ENCODE peak calls at places on chromosome 4, in four cellular contexts. D is heart right ventricle, Y is fibroblast of pulmonary artery, V is AG09319. C is an unnamed sample.

GRCh38 chr4:124265701-124266100 is 446.8 kb downstream of the ANKRD50 start:
- DNase-seq in D (no peak), Y (peak), V (no peak), C (no peak)

GRCh38 chr4:118280501-118281218 is 72.1 kb downstream of the PRSS12 start:
- DNase-seq in D (peak), V (peak), Y (peak), C (peak)

GRCh38 chr4:74623041-74623440 is 171.3 kb downstream of the BTC start:
- DNase-seq in D (no peak), Y (peak), V (no peak), C (no peak)

GRCh38 chr4:148090029-148090428 is 352.2 kb downstream of the NR3C2 start:
- DNase-seq in D (no peak), V (no peak), Y (no peak), C (no peak)

GRCh38 chr4:147987252-147987651 is 255.4 kb downstream of the ARHGAP10 start:
- DNase-seq in V (no peak), D (no peak), Y (no peak), C (no peak)

GRCh38 chr4:105698607-105699006 is 9.9 kb downstream of the INTS12 start:
- DNase-seq in V (no peak), Y (no peak), D (no peak), C (no peak)

GRCh38 chr4:5050520-5050955 is 742 bp upstream of the STK32B start:
- DNase-seq in V (peak), Y (peak), D (peak), C (peak)

GRCh38 chr4:165921546-165921945 is 48.5 kb downstream of the TLL1 start:
- DNase-seq in V (no peak), Y (no peak), D (no peak), C (no peak)

GRCh38 chr4:8157496-8157895 is 1.1 kb downstream of the ABLIM2 start:
- DNase-seq in D (peak), Y (peak), V (no peak), C (no peak)

GRCh38 chr4:1201851-1202525 is 29.6 kb upstream of the SPON2 start:
- DNase-seq in V (no peak), Y (peak), D (peak), C (no peak)

GRCh38 chr4:8598391-8599090 is 6.0 kb downstream of the CPZ start:
- DNase-seq in Y (no peak), D (no peak), V (no peak), C (no peak)

GRCh38 chr4:168585168-168586091 is 88.6 kb downstream of the PALLD start:
- DNase-seq in V (peak), D (peak), Y (peak), C (peak)

GRCh38 chr4:113186960-113187757 is 137.7 kb downstream of the ANK2 start:
- DNase-seq in V (no peak), D (no peak), Y (no peak), C (no peak)

GRCh38 chr4:1612278-1613098 is 71.6 kb downstream of the FAM53A start:
- DNase-seq in Y (no peak), V (no peak), D (no peak), C (no peak)

GRCh38 chr4:43846111-43846587 is 602.5 kb downstream of the KCTD8 start:
- DNase-seq in D (no peak), V (no peak), Y (no peak), C (no peak)

GRCh38 chr4:40452490-40452813 is 117.3 kb downstream of the CHRNA9 start:
- DNase-seq in V (no peak), D (no peak), Y (no peak), C (no peak)

GRCh38 chr4:25161599-25161960 is 1.3 kb upstream of the SEPSECS start:
- DNase-seq in V (no peak), Y (peak), D (no peak), C (no peak)

GRCh38 chr4:113616443-113616842 is 145.1 kb downstream of the CAMK2D start:
- DNase-seq in V (no peak), D (no peak), Y (no peak), C (no peak)

GRCh38 chr4:948936-949300 is 16.7 kb downstream of the TMEM175 start:
- DNase-seq in Y (no peak), V (no peak), D (no peak), C (no peak)

GRCh38 chr4:2256781-2257191 is 5.1 kb downstream of the MXD4 start:
- DNase-seq in Y (peak), D (peak), V (no peak), C (no peak)

GRCh38 chr4:78058591-78059523 is 1.7 kb downstream of the FRAS1 start:
- DNase-seq in Y (peak), V (no peak), D (peak), C (peak)

GRCh38 chr4:149409186-149410056 is 406.2 kb downstream of the IQCM start:
- DNase-seq in V (peak), D (peak), Y (peak), C (no peak)

GRCh38 chr4:17817027-17817426 is 6.2 kb downstream of the NCAPG start:
- DNase-seq in D (no peak), V (peak), Y (peak), C (no peak)

GRCh38 chr4:170005472-170005871 is 20.7 kb downstream of the MFAP3L start:
- DNase-seq in D (peak), Y (no peak), V (no peak), C (no peak)

GRCh38 chr4:14269824-14270223 is 642.3 kb upstream of the BOD1L1 start:
- DNase-seq in V (no peak), Y (no peak), D (peak), C (no peak)

GRCh38 chr4:88027611-88028608 is 20.5 kb downstream of the PKD2 start:
- DNase-seq in V (peak), D (no peak), Y (peak), C (no peak)

GRCh38 chr4:54708339-54709279 is 50.9 kb downstream of the KIT start:
- DNase-seq in D (no peak), V (no peak), Y (no peak), C (no peak)

GRCh38 chr4:8235224-8235623 is 34.3 kb upstream of the HTRA3 start:
- DNase-seq in V (no peak), D (no peak), Y (no peak), C (no peak)

GRCh38 chr4:185657191-185657590 is 121.9 kb upstream of the PDLIM3 start:
- DNase-seq in D (no peak), V (no peak), Y (peak), C (no peak)

GRCh38 chr4:174255790-174256189 is 27.7 kb downstream of the FBXO8 start:
- DNase-seq in D (no peak), Y (peak), V (no peak), C (no peak)

GRCh38 chr4:57094482-57095223 is 15.5 kb downstream of the IGFBP7 start:
- DNase-seq in Y (peak), D (no peak), V (no peak), C (no peak)

GRCh38 chr4:1084394-1084793 is 29.0 kb downstream of the RNF212 start:
- DNase-seq in Y (no peak), D (no peak), V (no peak), C (no peak)

GRCh38 chr4:175346381-175346780 is 428.2 kb downstream of the ADAM29 start:
- DNase-seq in V (no peak), Y (no peak), D (no peak), C (no peak)

GRCh38 chr4:176066757-176067156 is 1.1 kb downstream of the WDR17 start:
- DNase-seq in Y (no peak), D (no peak), V (no peak), C (no peak)

GRCh38 chr4:38782452-38783108 is at the start of gene TLR10:
- DNase-seq in V (peak), D (peak), Y (peak), C (peak)

GRCh38 chr4:21697583-21697982 is 251.0 kb downstream of the KCNIP4 start:
- DNase-seq in Y (no peak), D (no peak), V (no peak), C (peak)

GRCh38 chr4:61500883-61501282 is 300.8 kb downstream of the ADGRL3 start:
- DNase-seq in Y (peak), V (no peak), D (no peak), C (no peak)

GRCh38 chr4:37689353-37689752 is 3.2 kb upstream of the RELL1 start:
- DNase-seq in V (no peak), Y (peak), D (no peak), C (no peak)

DNA sequence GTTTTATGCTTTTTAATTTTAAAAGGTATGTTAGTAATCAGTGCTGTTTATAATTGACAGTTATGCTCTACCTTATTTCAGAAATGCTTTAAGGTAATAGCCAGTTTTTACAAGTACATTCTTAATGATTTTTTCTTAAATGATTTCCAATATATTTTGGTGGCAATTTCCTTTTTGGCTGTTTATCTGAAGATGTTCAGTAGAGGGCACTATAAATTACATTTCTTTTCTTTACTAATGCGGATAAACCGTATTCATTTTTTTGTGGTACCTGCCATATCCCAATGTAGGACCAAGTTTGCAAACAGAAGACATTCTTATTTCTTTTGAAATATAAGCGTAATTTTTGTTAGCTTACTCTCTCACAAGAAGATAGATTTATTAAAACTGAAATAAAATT is 65.4 kb downstream of the CCKAR start:
- DNase-seq in V (no peak), D (no peak), Y (no peak), C (no peak)
- TF ChIP-seq CTCF in V (no peak), D (no peak), Y (no peak), C (peak)

GRCh38 chr4:138039010-138039409 is 203.1 kb downstream of the SLC7A11 start:
- DNase-seq in Y (peak), V (no peak), D (no peak), C (no peak)

GRCh38 chr4:138030375-138030774 is 211.8 kb downstream of the SLC7A11 start:
- DNase-seq in D (no peak), V (no peak), Y (no peak), C (no peak)

GRCh38 chr4:138037716-138038115 is 204.4 kb downstream of the SLC7A11 start:
- DNase-seq in Y (peak), V (peak), D (no peak), C (no peak)

GRCh38 chr4:138034871-138035270 is 207.3 kb downstream of the SLC7A11 start:
- DNase-seq in V (no peak), Y (peak), D (no peak), C (no peak)

GRCh38 chr4:138035781-138036258 is 206.3 kb downstream of the SLC7A11 start:
- DNase-seq in D (peak), V (no peak), Y (peak), C (no peak)
- TF ChIP-seq CTCF in D (peak), V (peak), Y (peak), C (peak)

GRCh38 chr4:53313510-53313909 is 52.4 kb downstream of the SCFD2 start:
- DNase-seq in V (no peak), Y (peak), D (no peak), C (peak)
- TF ChIP-seq CTCF in V (no peak), Y (peak), D (peak), C (peak)

GRCh38 chr4:145011636-145012035 is 86.4 kb downstream of the ANAPC10 start:
- DNase-seq in Y (peak), V (no peak), D (no peak), C (no peak)

GRCh38 chr4:145019346-145019745 is 78.7 kb downstream of the ANAPC10 start:
- DNase-seq in D (no peak), Y (no peak), V (no peak), C (no peak)

GRCh38 chr4:145012841-145013240 is 85.2 kb downstream of the ANAPC10 start:
- DNase-seq in V (no peak), Y (peak), D (no peak), C (no peak)

DNA sequence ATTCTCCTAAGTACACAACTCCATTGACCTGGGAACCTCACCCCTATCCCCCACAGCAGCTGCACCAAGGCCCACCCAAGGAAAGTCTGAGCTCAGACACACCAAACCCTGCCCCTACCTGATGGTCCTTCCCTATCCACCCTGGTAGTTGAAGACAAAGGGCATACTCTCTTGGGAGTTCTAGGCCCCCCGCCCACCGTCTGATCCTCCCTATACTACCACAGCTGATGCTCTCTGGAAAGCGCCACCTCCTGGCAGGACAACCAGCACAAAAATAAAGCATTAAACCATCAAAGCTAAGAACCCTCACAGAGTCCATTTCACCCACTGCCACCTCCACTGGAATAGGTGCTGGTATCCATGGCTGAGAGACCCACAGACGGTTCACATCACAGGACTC is 83.6 kb downstream of the ANAPC10 start:
- DNase-seq in D (no peak), V (no peak), Y (no peak), C (no peak)
- TF ChIP-seq CTCF in D (no peak), V (no peak), Y (no peak), C (no peak)

DNA sequence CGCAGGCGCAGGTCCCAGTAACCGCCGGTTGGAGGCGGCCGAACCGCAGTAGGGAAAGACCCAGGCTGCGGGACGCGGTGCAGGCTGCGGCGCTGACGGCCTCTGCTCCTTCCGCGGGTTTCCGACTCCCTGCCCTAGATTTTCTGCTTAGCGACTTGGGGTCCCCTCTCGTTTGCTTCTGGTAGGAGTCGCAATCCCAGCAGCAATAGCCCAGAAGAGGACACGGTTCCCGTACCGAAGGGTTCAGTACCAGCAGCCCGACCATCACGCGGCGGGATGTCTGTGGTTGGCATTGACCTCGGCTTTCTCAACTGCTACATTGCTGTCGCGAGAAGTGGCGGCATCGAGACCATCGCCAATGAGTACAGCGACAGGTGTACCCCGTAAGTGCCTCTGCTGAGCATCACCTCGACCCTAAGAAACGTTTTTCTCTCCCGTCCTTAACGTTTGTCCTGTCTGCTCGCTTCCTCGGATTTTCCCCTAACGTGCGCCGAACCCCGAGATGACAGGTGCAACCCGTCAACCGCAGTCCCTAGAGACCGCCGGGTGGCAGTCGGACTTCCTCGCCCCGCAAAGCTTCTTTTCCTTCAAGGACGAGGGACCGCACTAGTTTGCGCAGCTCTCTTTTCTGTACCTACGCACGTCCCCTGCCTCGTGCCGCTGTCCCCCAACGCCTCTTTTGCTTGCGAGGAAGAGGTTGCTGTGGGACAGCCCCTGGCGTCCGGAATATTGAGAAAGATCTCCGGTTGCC is at the start of gene HSPA4L:
- DNase-seq in D (peak), V (no peak), Y (peak), C (no peak)
- TF ChIP-seq CTCF in D (peak), V (peak), Y (no peak), C (peak)

GRCh38 chr4:76658231-76659102 is 223.4 kb downstream of the SHROOM3 start:
- DNase-seq in Y (peak), D (no peak), V (peak), C (no peak)

GRCh38 chr4:76659103-76659490 is 224.1 kb downstream of the SHROOM3 start:
- DNase-seq in Y (no peak), V (no peak), D (no peak), C (no peak)

GRCh38 chr4:76655566-76656479 is 220.8 kb downstream of the SHROOM3 start:
- DNase-seq in Y (no peak), D (no peak), V (no peak), C (no peak)

GRCh38 chr4:76654796-76655195 is 219.8 kb downstream of the SHROOM3 start:
- DNase-seq in Y (no peak), V (no peak), D (no peak), C (no peak)

GRCh38 chr4:76657443-76657842 is 222.4 kb downstream of the SHROOM3 start:
- DNase-seq in D (no peak), V (no peak), Y (no peak), C (no peak)
- TF ChIP-seq CTCF in D (no peak), V (no peak), Y (no peak), C (no peak)

GRCh38 chr4:3746701-3747581 is 19.2 kb upstream of the ADRA2C start:
- DNase-seq in V (no peak), D (no peak), Y (no peak), C (no peak)

GRCh38 chr4:3752022-3752421 is 14.2 kb upstream of the ADRA2C start:
- DNase-seq in D (no peak), V (no peak), Y (no peak), C (no peak)

GRCh38 chr4:3747582-3747906 is 18.6 kb upstream of the ADRA2C start:
- DNase-seq in Y (no peak), D (no peak), V (no peak), C (peak)

GRCh38 chr4:3749081-3749480 is 17.1 kb upstream of the ADRA2C start:
- DNase-seq in Y (no peak), V (no peak), D (no peak), C (no peak)

DNA sequence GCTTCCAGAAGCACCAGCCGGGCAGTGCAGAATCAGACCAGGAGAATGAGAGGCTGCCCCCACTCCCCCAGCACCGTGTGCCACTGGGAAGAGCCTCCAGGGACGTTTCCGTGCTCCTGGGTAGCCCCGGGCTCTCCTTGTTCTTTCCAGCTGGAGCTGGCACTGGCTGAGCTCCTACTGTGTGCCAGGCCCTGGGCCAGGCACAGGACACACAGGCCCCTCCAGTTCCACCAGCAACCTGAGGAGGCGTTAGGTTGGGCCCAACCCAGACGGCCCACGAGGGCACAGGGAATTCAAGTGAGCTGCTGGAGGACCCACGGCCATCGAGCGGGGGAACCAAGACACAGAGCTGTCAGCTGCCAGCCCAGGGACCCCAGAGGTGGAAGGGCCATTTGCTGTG is 15.9 kb upstream of the ADRA2C start:
- DNase-seq in Y (no peak), D (no peak), V (no peak), C (no peak)
- TF ChIP-seq CTCF in Y (no peak), D (no peak), V (no peak), C (no peak)

GRCh38 chr4:172957216-172957615 is 211.4 kb upstream of the GALNT7 start:
- DNase-seq in Y (no peak), D (no peak), V (no peak), C (no peak)

GRCh38 chr4:172952052-172952451 is 216.6 kb upstream of the GALNT7 start:
- DNase-seq in D (no peak), Y (no peak), V (no peak), C (no peak)

GRCh38 chr4:172950990-172951389 is 217.6 kb upstream of the GALNT7 start:
- DNase-seq in V (no peak), D (no peak), Y (no peak), C (no peak)

GRCh38 chr4:172953896-172954568 is 214.6 kb upstream of the GALNT7 start:
- DNase-seq in D (no peak), Y (peak), V (no peak), C (no peak)
- TF ChIP-seq CTCF in D (no peak), Y (no peak), V (no peak), C (no peak)